ENCODE peak calls at places on chromosomes 4 and X, in four cellular contexts. B is K562, M is GM12878, K is HepG2. I is an unnamed sample.

GRCh38 chr4:7719354-7720174 is 220.1 kb downstream of the AFAP1 start:
- DNase-seq in B (peak), K (peak), M (no peak), I (peak)

GRCh38 chr4:107247738-107248137 is 211.6 kb upstream of the DKK2 start:
- DNase-seq in K (no peak), M (no peak), B (no peak), I (no peak)

GRCh38 chr4:84967292-84967651 is 782 bp upstream of the WDFY3 start:
- DNase-seq in K (no peak), B (no peak), M (no peak), I (no peak)

GRCh38 chr4:2273221-2273620 is 11.3 kb upstream of the MXD4 start:
- DNase-seq in M (no peak), B (no peak), K (no peak), I (no peak)

GRCh38 chr4:187232201-187232600 is 508.5 kb upstream of the FAT1 start:
- DNase-seq in B (no peak), K (no peak), M (no peak), I (no peak)

GRCh38 chrX:150680974-150681373 is 12.2 kb upstream of the MTMR1 start:
- DNase-seq in B (peak), K (peak), M (no peak), I (no peak)

GRCh38 chrX:129939986-129940385 is 34.0 kb downstream of the UTP14A start:
- DNase-seq in M (no peak), B (no peak), K (no peak), I (no peak)

GRCh38 chr4:162139412-162139811 is 24.4 kb downstream of the FSTL5 start:
- DNase-seq in K (no peak), M (no peak), B (no peak), I (no peak)

GRCh38 chr4:139734875-139735380 is 69.3 kb downstream of the MGST2 start:
- DNase-seq in B (no peak), K (no peak), M (no peak), I (peak)

DNA sequence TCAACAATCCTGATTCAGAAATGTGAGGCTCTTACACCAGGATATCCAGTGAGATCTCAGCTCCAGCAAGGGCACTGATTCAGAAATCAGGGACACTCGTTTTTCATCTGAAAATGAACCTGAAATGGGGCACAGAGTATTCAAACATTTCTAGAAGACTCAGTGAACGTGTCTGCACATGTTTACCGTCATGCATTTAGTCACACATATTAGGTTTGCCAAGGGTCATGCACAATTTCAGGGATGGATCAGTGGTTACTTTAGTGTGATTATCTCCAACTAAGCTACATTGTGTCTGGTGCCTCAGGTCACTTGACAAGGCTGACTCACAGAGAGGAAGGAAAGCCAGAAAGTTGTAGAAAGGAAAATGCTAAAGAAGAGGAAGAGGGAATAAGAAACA is 33.6 kb upstream of the SPANXN2 start:
- DNase-seq in K (no peak), M (no peak), B (no peak), I (no peak)
- TF ChIP-seq ATF3 in K (no peak), M (no peak), B (no peak), I (no peak)

GRCh38 chrX:46575991-46576392 is 2.4 kb downstream of the CHST7 start:
- DNase-seq in K (peak), B (no peak), M (no peak), I (no peak)
- TF ChIP-seq ATF2 in K (no peak), B (no peak), M (no peak), I (no peak)

GRCh38 chrX:13659057-13659456 is 6.1 kb downstream of the TCEANC start:
- DNase-seq in B (no peak), K (peak), M (no peak), I (no peak)
- TF ChIP-seq CREM in B (no peak), K (no peak), M (no peak), I (no peak)

GRCh38 chr4:152780267-152780811 is 585 bp downstream of the ARFIP1 start:
- DNase-seq in M (no peak), B (peak), K (peak), I (no peak)

GRCh38 chr4:152777488-152777887 is 2.0 kb downstream of the TIGD4 start:
- DNase-seq in K (no peak), B (no peak), M (no peak), I (no peak)

GRCh38 chr4:152776352-152776751 is 3.2 kb downstream of the TIGD4 start:
- DNase-seq in M (no peak), B (no peak), K (no peak), I (no peak)

GRCh38 chr4:152779513-152780266 is at the start of the genes ARFIP1 and TIGD4:
- DNase-seq in B (peak), K (peak), M (peak), I (peak)

DNA sequence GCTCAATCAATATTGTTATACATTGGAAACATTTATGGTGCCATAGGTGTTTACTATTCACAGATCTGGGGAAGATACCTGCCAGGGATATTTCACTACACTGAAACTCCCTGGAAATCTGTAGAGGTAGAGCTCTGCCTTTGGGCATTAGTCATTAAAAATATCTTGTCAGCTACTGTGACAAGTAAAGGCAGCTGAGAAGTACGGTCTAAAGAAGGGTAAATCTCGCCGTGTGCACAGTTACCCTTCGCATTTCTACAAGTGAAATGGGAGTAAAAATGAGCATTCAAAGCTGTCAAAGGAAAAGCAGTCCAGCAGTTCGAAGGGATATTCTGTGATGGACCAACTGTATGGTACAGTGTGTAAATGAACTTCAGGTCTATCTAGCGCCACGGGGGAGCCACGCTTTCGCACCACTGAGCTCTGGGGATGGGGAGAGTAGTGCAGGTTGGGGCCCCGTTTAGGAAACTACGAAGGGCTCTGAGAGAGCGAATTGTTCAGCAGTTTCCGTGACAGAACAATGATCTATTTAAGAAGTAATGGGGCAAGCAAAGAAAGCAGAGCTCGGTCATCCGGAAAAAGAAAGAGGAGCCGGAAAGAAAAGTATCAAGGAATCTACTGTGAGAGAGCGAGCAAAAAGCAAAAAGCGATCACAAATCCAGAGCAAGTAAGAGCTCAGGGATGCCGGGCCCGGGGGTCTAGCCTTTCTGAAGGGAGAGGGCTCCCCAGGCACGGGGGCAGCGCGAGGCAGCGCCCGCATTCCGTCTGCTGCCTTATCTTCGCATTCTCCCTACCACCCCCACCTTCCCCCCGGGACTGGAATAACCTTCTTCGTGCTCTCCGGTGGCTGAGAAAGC is 646 bp downstream of the TIGD4 start:
- DNase-seq in M (no peak), K (peak), B (peak), I (peak)
- TF ChIP-seq ATF3 in M (no peak), K (no peak), B (no peak), I (no peak)

DNA sequence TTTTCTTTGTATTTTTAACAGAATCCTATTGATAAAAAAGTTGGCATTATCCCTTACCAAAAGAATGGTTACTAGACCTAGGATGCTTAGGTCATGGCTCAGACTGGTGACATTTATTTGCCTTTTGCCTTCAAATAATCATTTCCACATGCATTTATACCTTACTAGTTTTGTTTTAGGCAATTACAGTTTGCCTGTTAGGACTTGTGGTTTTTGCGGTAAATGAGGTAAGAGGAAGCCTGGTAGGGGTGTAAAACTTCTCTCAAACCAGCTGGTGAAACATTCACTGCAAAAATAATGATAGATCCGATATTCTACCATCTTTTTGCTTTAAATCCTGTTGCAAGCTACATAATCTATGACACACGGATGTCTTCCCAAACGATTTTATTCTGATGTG is 12.1 kb downstream of the LAMP2 start:
- DNase-seq in K (no peak), B (peak), M (no peak), I (no peak)
- TF ChIP-seq ATF2 in K (no peak), B (no peak), M (no peak), I (no peak)

GRCh38 chr4:70737409-70737808 is 15.6 kb downstream of the RUFY3 start:
- DNase-seq in M (no peak), B (no peak), K (no peak), I (no peak)

GRCh38 chr4:70739496-70740337 is 18.0 kb downstream of the RUFY3 start:
- DNase-seq in M (no peak), B (no peak), K (peak), I (no peak)

GRCh38 chr4:70737006-70737405 is 15.2 kb downstream of the RUFY3 start:
- DNase-seq in B (no peak), M (no peak), K (no peak), I (no peak)

GRCh38 chr4:70734971-70735370 is 13.2 kb downstream of the RUFY3 start:
- DNase-seq in B (no peak), M (no peak), K (no peak), I (no peak)

GRCh38 chr4:70734168-70734954 is 12.6 kb downstream of the RUFY3 start:
- DNase-seq in B (no peak), K (peak), M (peak), I (no peak)
- TF ChIP-seq CREM in B (no peak), K (no peak), M (peak), I (no peak)

DNA sequence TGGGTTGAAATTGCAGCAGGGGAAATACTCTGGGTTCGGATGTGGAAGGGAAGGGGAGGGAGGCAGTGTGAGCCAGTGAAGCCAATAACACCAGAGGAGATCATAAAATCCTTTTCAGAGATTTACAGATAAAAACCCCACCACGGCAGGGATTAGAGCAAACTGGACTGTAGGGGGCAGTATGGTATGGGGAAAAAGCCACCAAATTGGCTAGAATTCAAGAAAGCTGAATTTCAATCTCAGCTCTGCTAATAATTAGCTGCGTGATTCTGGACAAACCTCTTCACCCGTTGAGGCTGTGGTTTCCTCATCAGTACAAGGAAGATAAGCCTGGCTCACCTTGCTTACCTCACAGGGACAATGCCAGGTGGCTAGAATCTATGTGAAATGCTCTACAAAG is 108.1 kb downstream of the ATG4A start:
- DNase-seq in B (peak), M (no peak), K (peak), I (peak)
- TF ChIP-seq ATF3 in B (no peak), M (no peak), K (no peak), I (no peak)